ENCODE peak calls at places on chromosomes 4 and X, in five cellular contexts. G is CD14-positive monocyte; X is stimulated activated naive CD4-positive, alpha-beta T cell; M is naive thymus-derived CD8-positive, alpha-beta T cell; Q is cerebellum. I is an unnamed sample.

GRCh38 chrX:9071031-9071650 is 37.2 kb upstream of the FAM9B start:
- DNase-seq in G (no peak), X (no peak), M (no peak), Q (no peak), I (no peak)

GRCh38 chr4:32519060-32519459 is 1798.9 kb downstream of the PCDH7 start:
- DNase-seq in G (no peak), X (no peak), M (no peak), Q (no peak), I (no peak)

GRCh38 chr4:183675625-183676024 is 16.5 kb downstream of the TRAPPC11 start:
- DNase-seq in G (no peak), X (no peak), M (no peak), Q (no peak), I (no peak)

GRCh38 chr4:123892997-123893745 is 496.6 kb downstream of the SPRY1 start:
- DNase-seq in G (no peak), X (no peak), M (no peak), Q (no peak), I (no peak)

GRCh38 chrX:128754130-128754529 is 701.9 kb upstream of the ACTRT1 start:
- DNase-seq in G (no peak), X (no peak), M (no peak), Q (no peak), I (no peak)

GRCh38 chrX:2584216-2584615 is 83.4 kb upstream of the DHRSX start:
- DNase-seq in G (no peak), X (no peak), M (no peak), Q (no peak), I (peak; percentile 53)

GRCh38 chrX:12443534-12444098 is 305.3 kb downstream of the FRMPD4 start:
- DNase-seq in G (no peak), X (no peak), M (no peak), Q (no peak), I (peak; percentile 36)

GRCh38 chr4:20354120-20354519 is 102.4 kb downstream of the SLIT2 start:
- DNase-seq in G (no peak), X (no peak), M (no peak), Q (no peak), I (no peak)

GRCh38 chrX:79169484-79169883 is 25.0 kb downstream of the GPR174 start:
- DNase-seq in G (no peak), X (no peak), M (no peak), Q (no peak), I (no peak)

GRCh38 chrX:123432362-123433150 is 248.5 kb downstream of the GRIA3 start:
- DNase-seq in G (no peak), X (no peak), M (no peak), Q (no peak), I (no peak)

GRCh38 chr4:154527308-154527707 is 22.9 kb downstream of the PLRG1 start:
- DNase-seq in G (no peak), X (no peak), M (no peak), Q (no peak), I (no peak)

GRCh38 chr4:168618577-168619265 is 121.9 kb downstream of the PALLD start:
- DNase-seq in G (no peak), X (no peak), M (no peak), Q (no peak), I (no peak)

GRCh38 chr4:153832720-153833287 is 43.9 kb upstream of the SFRP2 start:
- DNase-seq in G (no peak), X (no peak), M (no peak), Q (no peak), I (no peak)

GRCh38 chr4:111046811-111047210 is 423.9 kb upstream of the PITX2 start:
- DNase-seq in G (no peak), X (no peak), M (no peak), Q (no peak), I (no peak)

GRCh38 chr4:139710073-139710472 is 44.5 kb downstream of the MGST2 start:
- DNase-seq in G (no peak), X (no peak), M (no peak), Q (no peak), I (no peak)

GRCh38 chrX:12949205-12949926 is 25.5 kb upstream of the TMSB4X start:
- DNase-seq in G (no peak), X (no peak), M (no peak), Q (no peak), I (no peak)

GRCh38 chr4:121594796-121595526 is 101.8 kb downstream of the ANXA5 start:
- DNase-seq in G (no peak), X (no peak), M (no peak), Q (no peak), I (no peak)

GRCh38 chr4:48127882-48128394 is 6.1 kb downstream of the TXK start:
- DNase-seq in G (no peak), X (peak; percentile 56), M (peak; percentile 68), Q (no peak), I (peak; percentile 55)

GRCh38 chr4:146317783-146318182 is 103.4 kb downstream of the REELD1 start:
- DNase-seq in G (no peak), X (no peak), M (no peak), Q (no peak), I (no peak)

GRCh38 chr4:83558693-83559092 is 22.8 kb downstream of the GPAT3 start:
- DNase-seq in G (no peak), X (no peak), M (no peak), Q (no peak), I (no peak)

GRCh38 chr4:186669735-186670134 is 53.9 kb downstream of the FAT1 start:
- DNase-seq in G (no peak), X (no peak), M (no peak), Q (no peak), I (no peak)